ENCODE peak calls at places on chromosomes 1 and 21, in eight cellular contexts. T, R, B, W, M, F, E and H are unnamed samples.
A peak's percentile ranks its signal among the peaks of the same experiment; 100 is the strongest.

GRCh38 chr1:43540653-43541071 is 10.0 kb downstream of the PTPRF start:
- DNase-seq in T (no peak), R (no peak), B (no peak), W (no peak), M (peak; percentile 84), F (no peak), E (no peak), H (no peak)

GRCh38 chr21:36765229-36765628 is 66.3 kb downstream of the SIM2 start:
- DNase-seq in T (no peak), R (no peak), B (peak; percentile 42), W (no peak), M (no peak), F (no peak), E (no peak), H (no peak)

GRCh38 chr1:204166237-204166636 is at the start of gene REN:
- DNase-seq in T (no peak), R (no peak), B (no peak), W (no peak), M (peak; percentile 13), F (no peak), E (no peak), H (no peak)

GRCh38 chr1:228039986-228040385 is 33.2 kb downstream of the WNT3A start:
- DNase-seq in T (no peak), R (no peak), B (no peak), W (no peak), M (no peak), F (no peak), E (no peak), H (no peak)

GRCh38 chr1:30744060-30744756 is 13.4 kb downstream of the LAPTM5 start:
- DNase-seq in T (no peak), R (no peak), B (peak; percentile 73), W (no peak), M (no peak), F (no peak), E (peak; percentile 13), H (peak; percentile 63)

GRCh38 chr1:76285578-76286135 is 211.1 kb downstream of the ST6GALNAC3 start:
- DNase-seq in T (no peak), R (no peak), B (no peak), W (no peak), M (no peak), F (no peak), E (no peak), H (no peak)

GRCh38 chr1:8021676-8022266 is 4.3 kb downstream of the ERRFI1 start:
- DNase-seq in T (no peak), R (no peak), B (no peak), W (no peak), M (no peak), F (no peak), E (peak; percentile 35), H (no peak)

GRCh38 chr1:230066036-230066435 is 1.0 kb upstream of the GALNT2 start:
- DNase-seq in T (no peak), R (no peak), B (no peak), W (no peak), M (no peak), F (no peak), E (no peak), H (no peak)

GRCh38 chr1:241499910-241500309 is 19.6 kb downstream of the FH start:
- DNase-seq in T (no peak), R (no peak), B (peak; percentile 62), W (no peak), M (no peak), F (no peak), E (peak; percentile 77), H (peak; percentile 80)

GRCh38 chr1:205672395-205672889 is 7.9 kb downstream of the SLC45A3 start:
- DNase-seq in T (no peak), R (no peak), B (no peak), W (no peak), M (no peak), F (no peak), E (no peak), H (no peak)
- TF ChIP-seq CTCF in T (peak; percentile 38), R (no peak), B (no peak), W (peak; percentile 22), M (no peak), F (no peak), E (no peak), H (no peak)

DNA sequence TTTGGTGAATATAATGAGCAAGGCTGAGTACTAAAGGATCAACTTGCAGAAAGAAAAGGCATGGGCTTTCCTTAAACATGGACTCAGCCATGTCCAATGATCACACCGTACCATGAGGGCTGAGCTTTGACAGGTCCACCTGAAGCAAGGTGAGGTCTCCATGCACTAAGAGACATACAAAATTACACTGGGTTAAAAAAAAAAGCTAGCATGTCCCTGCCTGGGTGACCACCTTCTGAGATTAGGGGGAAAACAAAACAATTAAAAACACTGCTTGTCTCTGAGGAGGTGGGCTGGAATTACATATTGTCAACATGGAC is 22.7 kb downstream of the DUSP10 start:
- DNase-seq in T (no peak), R (no peak), B (no peak), W (no peak), M (no peak), F (no peak), E (no peak), H (no peak)
- H3K4me3 ChIP-seq in T (no peak overlapping the region), R (no peak overlapping the region), B (no peak overlapping the region), W (no peak overlapping the region), M (no peak overlapping the region), F (no peak overlapping the region), E (no peak overlapping the region), H (no peak overlapping the region)

GRCh38 chr1:46423574-46424240 is 29.6 kb downstream of the FAAH start:
- DNase-seq in T (no peak), R (no peak), B (no peak), W (no peak), M (no peak), F (no peak), E (no peak), H (no peak)

GRCh38 chr1:46425740-46426139 is 31.6 kb downstream of the FAAH start:
- DNase-seq in T (no peak), R (peak; percentile 40), B (no peak), W (no peak), M (no peak), F (no peak), E (no peak), H (no peak)

GRCh38 chr1:46422261-46422871 is 28.2 kb downstream of the FAAH start:
- DNase-seq in T (no peak), R (no peak), B (no peak), W (no peak), M (no peak), F (no peak), E (no peak), H (no peak)

GRCh38 chr1:46427541-46427940 is 33.4 kb downstream of the FAAH start:
- DNase-seq in T (no peak), R (no peak), B (no peak), W (no peak), M (no peak), F (no peak), E (no peak), H (no peak)

DNA sequence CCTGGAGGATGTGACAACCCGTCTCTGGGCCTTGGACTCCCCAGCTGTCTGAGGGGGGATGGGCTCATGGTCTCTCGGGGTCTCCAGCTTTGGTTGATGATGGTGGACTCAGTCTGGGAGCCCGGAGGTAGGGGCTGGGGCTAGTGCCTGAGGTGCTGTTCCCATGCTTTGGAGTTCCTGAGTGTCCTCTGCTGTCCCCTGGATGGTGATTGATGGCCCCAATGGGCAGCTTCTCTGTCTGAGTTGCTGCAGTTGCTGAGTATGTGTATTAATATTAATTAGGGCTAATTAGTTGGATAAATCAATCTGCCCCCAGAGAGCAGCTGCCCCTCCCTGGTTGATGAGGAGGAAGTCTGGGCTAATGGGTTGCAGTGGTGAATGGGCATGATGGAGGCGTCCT is 30.6 kb downstream of the FAAH start:
- DNase-seq in T (no peak), R (no peak), B (no peak), W (no peak), M (no peak), F (no peak), E (no peak), H (no peak)
- TF ChIP-seq CTCF in T (no peak), R (no peak), B (no peak), W (no peak), M (no peak), F (no peak), E (no peak), H (no peak)

DNA sequence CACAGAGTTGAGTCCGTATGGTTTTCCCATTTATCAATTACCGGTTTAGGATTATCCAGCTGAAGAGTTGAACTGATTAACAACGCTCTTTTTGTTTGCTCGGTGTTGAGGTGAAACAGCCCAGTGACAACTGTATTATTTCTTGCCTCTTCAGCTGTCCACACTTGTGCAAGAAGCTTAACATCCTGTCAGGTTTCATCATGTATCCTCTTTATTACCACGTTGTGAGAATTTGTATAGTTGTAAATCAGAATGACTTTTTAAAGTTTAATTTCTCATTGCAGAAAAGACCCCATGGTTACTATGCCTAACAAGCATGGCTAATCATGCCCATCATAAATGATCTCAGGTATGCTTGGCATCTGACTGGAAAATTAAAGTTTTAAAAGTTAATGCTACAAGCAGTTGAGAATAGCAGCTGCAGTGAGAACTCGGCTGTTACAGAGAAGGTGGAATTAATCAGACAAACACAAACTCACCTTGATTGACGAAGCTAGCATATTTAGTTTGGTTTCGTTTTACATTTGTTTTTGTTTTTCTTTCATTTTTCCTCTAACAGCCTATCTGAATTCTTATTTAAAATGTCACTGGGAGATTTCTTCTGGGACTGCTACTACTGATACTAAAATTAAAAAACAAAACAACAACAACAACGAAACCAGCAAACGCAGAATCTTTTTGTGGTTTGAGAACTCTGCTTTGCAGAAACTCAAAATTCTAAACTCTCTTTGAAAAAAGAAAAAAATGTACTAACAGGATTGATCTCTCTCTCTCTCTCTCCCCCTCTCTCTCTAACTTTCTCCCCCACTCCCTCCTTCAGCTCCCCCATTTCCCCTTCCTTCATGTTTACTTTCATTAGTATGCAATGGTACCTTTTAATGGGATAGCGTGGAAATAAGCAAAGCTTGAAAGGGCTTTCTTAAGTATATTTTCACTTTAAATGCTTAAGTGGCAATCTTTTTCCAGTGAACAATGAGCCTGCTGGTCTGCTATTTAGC is 562.9 kb upstream of the ADGRL2 start:
- DNase-seq in T (no peak), R (no peak), B (peak; percentile 8), W (no peak), M (no peak), F (peak; percentile 47), E (peak; percentile 26), H (no peak)
- H3K4me3 ChIP-seq in T (peak overlapping the region; percentile 43), R (peak overlapping the region; percentile 22), B (peak overlapping the region; percentile 53), W (no peak overlapping the region), M (peak overlapping the region; percentile 18), F (peak overlapping the region; percentile 21), E (no peak overlapping the region), H (no peak overlapping the region)

DNA sequence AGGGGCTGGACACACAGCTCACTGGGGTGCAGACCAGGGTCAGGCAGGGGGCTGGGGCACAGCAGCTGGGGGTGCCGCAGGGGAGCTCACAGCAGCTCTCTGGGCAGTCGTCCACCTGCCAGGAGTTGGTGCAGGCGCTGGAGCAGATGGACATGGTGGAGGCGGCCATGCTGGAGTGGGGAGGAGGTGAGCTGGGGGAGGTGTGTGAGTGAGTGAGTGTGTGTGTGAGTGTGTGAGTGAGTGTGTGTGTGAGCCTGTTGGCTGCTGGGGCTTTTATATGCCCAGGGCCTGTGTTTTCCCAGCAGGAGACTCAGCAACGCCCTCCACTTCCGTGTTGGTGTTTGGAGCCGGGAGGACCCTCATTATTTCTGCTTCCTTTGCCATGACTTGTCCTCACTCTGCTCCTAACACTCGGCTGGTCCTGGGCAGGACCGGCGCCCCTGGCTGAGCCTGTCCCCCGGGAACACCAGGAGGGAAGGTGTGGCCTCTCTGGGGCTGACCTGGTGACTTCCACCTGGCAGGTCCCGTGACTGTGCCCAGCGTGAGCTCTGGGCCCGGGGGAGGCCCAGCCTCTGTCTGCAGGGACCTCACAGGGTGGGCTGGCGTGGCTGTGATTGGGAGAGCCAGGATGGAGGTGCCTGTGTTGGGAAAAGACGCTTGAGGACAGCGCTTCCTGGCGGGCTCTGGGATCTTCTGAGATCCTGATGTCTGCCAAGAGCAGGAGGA is at the start of gene KRTAP10-2:
- DNase-seq in T (no peak), R (no peak), B (no peak), W (no peak), M (no peak), F (no peak), E (no peak), H (no peak)
- TF ChIP-seq CTCF in T (no peak), R (no peak), B (no peak), W (no peak), M (no peak), F (no peak), E (no peak), H (no peak)